ENCODE peak calls at places on chromosomes 5 and 9, in eight cellular contexts. One of them, this sample, is unnamed.

GRCh38 chr9:68970150-68970549 is 43.8 kb downstream of the PRKACG start:
- DNase-seq in T-cell: no peak
- DNase-seq in AML-193: no peak
- DNase-seq in GM19239: no peak
- DNase-seq in iPS-NIHi11: no peak
- DNase-seq in iris pigment epithelial cell: no peak
- DNase-seq in NCI-H2081: peak; percentile 99
- DNase-seq in SIG-M5: no peak
- DNase-seq in this sample: no peak

GRCh38 chr5:143218563-143219170 is 184.8 kb downstream of the NR3C1 start:
- DNase-seq in GM19239: no peak
- DNase-seq in NCI-H2081: no peak
- DNase-seq in iris pigment epithelial cell: no peak
- DNase-seq in SIG-M5: no peak
- DNase-seq in iPS-NIHi11: no peak
- DNase-seq in AML-193: no peak
- DNase-seq in T-cell: no peak
- DNase-seq in this sample: no peak

GRCh38 chr5:88140396-88140862 is 128.2 kb downstream of the TMEM161B start:
- DNase-seq in NCI-H2081: no peak
- DNase-seq in SIG-M5: no peak
- DNase-seq in GM19239: no peak
- DNase-seq in T-cell: no peak
- DNase-seq in iris pigment epithelial cell: no peak
- DNase-seq in AML-193: no peak
- DNase-seq in iPS-NIHi11: peak; percentile 71
- DNase-seq in this sample: no peak

GRCh38 chr9:121556580-121556979 is 56.9 kb upstream of the GGTA1 start:
- DNase-seq in iris pigment epithelial cell: peak; percentile 95
- DNase-seq in SIG-M5: no peak
- DNase-seq in T-cell: no peak
- DNase-seq in iPS-NIHi11: no peak
- DNase-seq in GM19239: no peak
- DNase-seq in AML-193: no peak
- DNase-seq in NCI-H2081: no peak
- DNase-seq in this sample: no peak

GRCh38 chr5:96734871-96735325 is 72.7 kb downstream of the CAST start:
- DNase-seq in T-cell: no peak
- DNase-seq in SIG-M5: no peak
- DNase-seq in GM19239: no peak
- DNase-seq in NCI-H2081: no peak
- DNase-seq in iPS-NIHi11: no peak
- DNase-seq in AML-193: peak; percentile 21
- DNase-seq in iris pigment epithelial cell: peak; percentile 69
- DNase-seq in this sample: no peak

GRCh38 chr5:137142371-137143243 is 356.5 kb downstream of the SPOCK1 start:
- DNase-seq in AML-193: no peak
- DNase-seq in NCI-H2081: no peak
- DNase-seq in T-cell: no peak
- DNase-seq in GM19239: no peak
- DNase-seq in SIG-M5: no peak
- DNase-seq in iris pigment epithelial cell: peak; percentile 67
- DNase-seq in iPS-NIHi11: no peak
- DNase-seq in this sample: peak; percentile 6

GRCh38 chr9:137097761-137098462 is 11.1 kb downstream of the MAN1B1 start:
- DNase-seq in T-cell: no peak
- DNase-seq in SIG-M5: no peak
- DNase-seq in NCI-H2081: no peak
- DNase-seq in GM19239: no peak
- DNase-seq in AML-193: no peak
- DNase-seq in iPS-NIHi11: no peak
- DNase-seq in iris pigment epithelial cell: no peak
- DNase-seq in this sample: no peak

GRCh38 chr9:26789959-26790358 is 102.6 kb downstream of the CAAP1 start:
- DNase-seq in NCI-H2081: no peak
- DNase-seq in SIG-M5: no peak
- DNase-seq in iris pigment epithelial cell: peak; percentile 28
- DNase-seq in GM19239: no peak
- DNase-seq in T-cell: no peak
- DNase-seq in AML-193: no peak
- DNase-seq in iPS-NIHi11: no peak
- DNase-seq in this sample: no peak

GRCh38 chr9:7871977-7872730 is 72.6 kb upstream of the DMAC1 start:
- DNase-seq in T-cell: no peak
- DNase-seq in NCI-H2081: no peak
- DNase-seq in iris pigment epithelial cell: no peak
- DNase-seq in SIG-M5: no peak
- DNase-seq in GM19239: no peak
- DNase-seq in AML-193: no peak
- DNase-seq in iPS-NIHi11: no peak
- DNase-seq in this sample: no peak

GRCh38 chr5:176784218-176785165 is 25.9 kb upstream of the UNC5A start:
- DNase-seq in iris pigment epithelial cell: peak; percentile 93
- DNase-seq in AML-193: no peak
- DNase-seq in GM19239: no peak
- DNase-seq in iPS-NIHi11: peak; percentile 66
- DNase-seq in T-cell: no peak
- DNase-seq in NCI-H2081: no peak
- DNase-seq in SIG-M5: no peak
- DNase-seq in this sample: no peak

GRCh38 chr5:122847687-122848081 is 2.3 kb downstream of the SNX24 start:
- DNase-seq in AML-193: no peak
- DNase-seq in iPS-NIHi11: no peak
- DNase-seq in SIG-M5: no peak
- DNase-seq in iris pigment epithelial cell: no peak
- DNase-seq in GM19239: no peak
- DNase-seq in T-cell: no peak
- DNase-seq in NCI-H2081: no peak
- DNase-seq in this sample: no peak

GRCh38 chr5:135356522-135357318 is 42.3 kb downstream of the MACROH2A1 start:
- DNase-seq in NCI-H2081: no peak
- DNase-seq in iris pigment epithelial cell: peak; percentile 92
- DNase-seq in GM19239: no peak
- DNase-seq in AML-193: no peak
- DNase-seq in iPS-NIHi11: no peak
- DNase-seq in SIG-M5: no peak
- DNase-seq in T-cell: no peak
- DNase-seq in this sample: no peak

GRCh38 chr5:147081256-147081872 is 153.5 kb upstream of the STK32A start:
- DNase-seq in NCI-H2081: no peak
- DNase-seq in GM19239: no peak
- DNase-seq in SIG-M5: no peak
- DNase-seq in iPS-NIHi11: no peak
- DNase-seq in AML-193: no peak
- DNase-seq in iris pigment epithelial cell: no peak
- DNase-seq in T-cell: no peak
- DNase-seq in this sample: no peak

GRCh38 chr5:83683836-83684235 is 36.8 kb downstream of the HAPLN1 start:
- DNase-seq in iPS-NIHi11: peak; percentile 6
- DNase-seq in GM19239: no peak
- DNase-seq in AML-193: no peak
- DNase-seq in T-cell: no peak
- DNase-seq in NCI-H2081: no peak
- DNase-seq in iris pigment epithelial cell: no peak
- DNase-seq in SIG-M5: no peak
- DNase-seq in this sample: no peak

GRCh38 chr5:1019001-1019651 is 10.5 kb downstream of the NKD2 start:
- DNase-seq in AML-193: no peak
- DNase-seq in T-cell: no peak
- DNase-seq in GM19239: no peak
- DNase-seq in SIG-M5: no peak
- DNase-seq in iPS-NIHi11: no peak
- DNase-seq in iris pigment epithelial cell: no peak
- DNase-seq in NCI-H2081: no peak
- DNase-seq in this sample: no peak

GRCh38 chr9:133261103-133261752 is 13.8 kb downstream of the ABO start:
- DNase-seq in iPS-NIHi11: no peak
- DNase-seq in SIG-M5: no peak
- DNase-seq in GM19239: no peak
- DNase-seq in NCI-H2081: no peak
- DNase-seq in T-cell: no peak
- DNase-seq in iris pigment epithelial cell: no peak
- DNase-seq in AML-193: no peak
- DNase-seq in this sample: no peak

GRCh38 chr5:84622485-84622884 is 237.8 kb upstream of the EDIL3 start:
- DNase-seq in iris pigment epithelial cell: no peak
- DNase-seq in GM19239: no peak
- DNase-seq in iPS-NIHi11: no peak
- DNase-seq in T-cell: no peak
- DNase-seq in NCI-H2081: no peak
- DNase-seq in SIG-M5: no peak
- DNase-seq in AML-193: no peak
- DNase-seq in this sample: no peak

GRCh38 chr5:4857761-4858160 is 282.4 kb upstream of the ADAMTS16 start:
- DNase-seq in AML-193: no peak
- DNase-seq in NCI-H2081: no peak
- DNase-seq in T-cell: no peak
- DNase-seq in iris pigment epithelial cell: no peak
- DNase-seq in GM19239: no peak
- DNase-seq in SIG-M5: no peak
- DNase-seq in iPS-NIHi11: no peak
- DNase-seq in this sample: no peak

GRCh38 chr5:72569423-72569939 is 62.3 kb upstream of the ZNF366 start:
- DNase-seq in AML-193: no peak
- DNase-seq in iPS-NIHi11: no peak
- DNase-seq in SIG-M5: no peak
- DNase-seq in GM19239: no peak
- DNase-seq in T-cell: no peak
- DNase-seq in iris pigment epithelial cell: no peak
- DNase-seq in NCI-H2081: no peak
- DNase-seq in this sample: no peak

GRCh38 chr9:127886401-127886972 is 9.0 kb upstream of the AK1 start:
- DNase-seq in GM19239: no peak
- DNase-seq in iris pigment epithelial cell: no peak
- DNase-seq in iPS-NIHi11: peak; percentile 61
- DNase-seq in AML-193: no peak
- DNase-seq in T-cell: no peak
- DNase-seq in SIG-M5: no peak
- DNase-seq in NCI-H2081: no peak
- DNase-seq in this sample: peak; percentile 8

GRCh38 chr9:115651456-115651855 is 502.1 kb upstream of the PAPPA start:
- DNase-seq in iris pigment epithelial cell: peak; percentile 57
- DNase-seq in GM19239: no peak
- DNase-seq in SIG-M5: no peak
- DNase-seq in iPS-NIHi11: no peak
- DNase-seq in NCI-H2081: no peak
- DNase-seq in AML-193: no peak
- DNase-seq in T-cell: no peak
- DNase-seq in this sample: no peak

GRCh38 chr9:13787234-13787833 is 507.8 kb upstream of the MPDZ start:
- DNase-seq in NCI-H2081: no peak
- DNase-seq in SIG-M5: no peak
- DNase-seq in GM19239: no peak
- DNase-seq in AML-193: no peak
- DNase-seq in iPS-NIHi11: no peak
- DNase-seq in iris pigment epithelial cell: no peak
- DNase-seq in T-cell: no peak
- DNase-seq in this sample: no peak

GRCh38 chr5:97182571-97183099 is 412 bp downstream of the RIOK2 start:
- DNase-seq in iPS-NIHi11: no peak
- DNase-seq in iris pigment epithelial cell: peak; percentile 61
- DNase-seq in SIG-M5: no peak
- DNase-seq in NCI-H2081: no peak
- DNase-seq in T-cell: no peak
- DNase-seq in GM19239: no peak
- DNase-seq in AML-193: no peak
- DNase-seq in this sample: no peak

GRCh38 chr5:30809907-30810306 is 383.6 kb upstream of the CDH6 start:
- DNase-seq in NCI-H2081: peak; percentile 68
- DNase-seq in iPS-NIHi11: no peak
- DNase-seq in GM19239: no peak
- DNase-seq in iris pigment epithelial cell: no peak
- DNase-seq in AML-193: no peak
- DNase-seq in T-cell: no peak
- DNase-seq in SIG-M5: no peak
- DNase-seq in this sample: no peak

GRCh38 chr9:121529237-121529987 is 29.8 kb upstream of the GGTA1 start:
- DNase-seq in GM19239: no peak
- DNase-seq in AML-193: no peak
- DNase-seq in iPS-NIHi11: peak; percentile 50
- DNase-seq in T-cell: no peak
- DNase-seq in iris pigment epithelial cell: peak; percentile 85
- DNase-seq in NCI-H2081: peak; percentile 31
- DNase-seq in SIG-M5: no peak
- DNase-seq in this sample: no peak

GRCh38 chr9:118222375-118222774 is 518.2 kb downstream of the TLR4 start:
- DNase-seq in SIG-M5: no peak
- DNase-seq in AML-193: no peak
- DNase-seq in GM19239: no peak
- DNase-seq in T-cell: no peak
- DNase-seq in NCI-H2081: peak; percentile 64
- DNase-seq in iPS-NIHi11: peak; percentile 38
- DNase-seq in iris pigment epithelial cell: no peak
- DNase-seq in this sample: no peak

GRCh38 chr9:115668506-115668905 is 485.1 kb upstream of the PAPPA start:
- DNase-seq in T-cell: no peak
- DNase-seq in AML-193: no peak
- DNase-seq in iris pigment epithelial cell: peak; percentile 94
- DNase-seq in NCI-H2081: no peak
- DNase-seq in SIG-M5: no peak
- DNase-seq in GM19239: no peak
- DNase-seq in iPS-NIHi11: no peak
- DNase-seq in this sample: no peak

GRCh38 chr5:94285984-94286383 is 332.4 kb downstream of the KIAA0825 start:
- DNase-seq in T-cell: no peak
- DNase-seq in iPS-NIHi11: no peak
- DNase-seq in GM19239: no peak
- DNase-seq in SIG-M5: no peak
- DNase-seq in iris pigment epithelial cell: no peak
- DNase-seq in AML-193: no peak
- DNase-seq in NCI-H2081: no peak
- DNase-seq in this sample: no peak

GRCh38 chr5:115621365-115621900 is 4.4 kb downstream of the TMED7 start:
- DNase-seq in iPS-NIHi11: no peak
- DNase-seq in AML-193: no peak
- DNase-seq in GM19239: no peak
- DNase-seq in iris pigment epithelial cell: no peak
- DNase-seq in SIG-M5: no peak
- DNase-seq in NCI-H2081: no peak
- DNase-seq in T-cell: no peak
- DNase-seq in this sample: no peak

GRCh38 chr9:136093995-136094881 is 851 bp downstream of the NACC2 start:
- DNase-seq in SIG-M5: no peak
- DNase-seq in NCI-H2081: peak; percentile 25
- DNase-seq in AML-193: peak; percentile 17
- DNase-seq in T-cell: peak; percentile 51
- DNase-seq in iris pigment epithelial cell: peak; percentile 75
- DNase-seq in iPS-NIHi11: peak; percentile 78
- DNase-seq in GM19239: no peak
- DNase-seq in this sample: no peak

GRCh38 chr5:116583823-116584222 is 9.2 kb upstream of the SEMA6A start:
- DNase-seq in iris pigment epithelial cell: no peak
- DNase-seq in AML-193: no peak
- DNase-seq in GM19239: no peak
- DNase-seq in T-cell: no peak
- DNase-seq in SIG-M5: no peak
- DNase-seq in NCI-H2081: no peak
- DNase-seq in iPS-NIHi11: no peak
- DNase-seq in this sample: no peak

GRCh38 chr9:136850866-136851775 is 1.0 kb upstream of the MAMDC4 start:
- DNase-seq in iPS-NIHi11: no peak
- DNase-seq in SIG-M5: no peak
- DNase-seq in NCI-H2081: no peak
- DNase-seq in iris pigment epithelial cell: no peak
- DNase-seq in AML-193: no peak
- DNase-seq in T-cell: no peak
- DNase-seq in GM19239: no peak
- DNase-seq in this sample: peak; percentile 13

GRCh38 chr5:72402381-72402890 is 82.3 kb downstream of the PTCD2 start:
- DNase-seq in GM19239: no peak
- DNase-seq in AML-193: no peak
- DNase-seq in SIG-M5: no peak
- DNase-seq in T-cell: no peak
- DNase-seq in iPS-NIHi11: no peak
- DNase-seq in NCI-H2081: no peak
- DNase-seq in iris pigment epithelial cell: peak; percentile 70
- DNase-seq in this sample: no peak

GRCh38 chr5:164277720-164278119 is 772.3 kb downstream of the MAT2B start:
- DNase-seq in iPS-NIHi11: no peak
- DNase-seq in AML-193: peak; percentile 17
- DNase-seq in T-cell: no peak
- DNase-seq in GM19239: no peak
- DNase-seq in iris pigment epithelial cell: peak; percentile 69
- DNase-seq in SIG-M5: no peak
- DNase-seq in NCI-H2081: no peak
- DNase-seq in this sample: no peak